ENCODE peak calls at places on chromosomes 16 and 17, in nine cellular contexts. R is stimulated activated CD8-positive, alpha-beta memory T cell treated with anti-CD3 and anti-CD28 coated beads, Interleukin-7, amount 100 ng/mL, for 1 hour; C is activated CD8-positive, alpha-beta T cell treated with anti-CD3 and anti-CD28 coated beads, Interleukin-2, amount 10 ng/mL, durations not matched to agents 7 days and 5 days; J is GF-D8; T is OCI-M1; W is C1 segment of cervical spinal cord; Y is activated T-cell treated with anti-CD3 and anti-CD28 coated beads, Interleukin-2, amount 50 U/mL, for 72 hours; Q is Calu3; P is frontal cortex. E is an unnamed sample.

GRCh38 chr17:73291260-73291801 is 20.5 kb downstream of the CDC42EP4 start:
- DNase-seq in R (no peak), C (peak; percentile 22), J (no peak), T (peak; percentile 94), W (no peak), Y (peak; percentile 12), Q (peak; percentile 86), P (no peak), E (no peak)

GRCh38 chr16:84460406-84461028 is 43.9 kb downstream of the MEAK7 start:
- DNase-seq in R (no peak), C (no peak), J (no peak), T (no peak), W (no peak), Y (no peak), Q (no peak), P (no peak), E (no peak)

GRCh38 chr16:67662653-67663010 is 1.9 kb downstream of the PARD6A start:
- DNase-seq in R (no peak), C (no peak), J (no peak), T (no peak), W (no peak), Y (no peak), Q (no peak), P (no peak), E (no peak)

GRCh38 chr17:34246872-34247271 is 8.2 kb upstream of the CCL2 start:
- DNase-seq in R (no peak), C (no peak), J (no peak), T (peak; percentile 38), W (no peak), Y (no peak), Q (no peak), P (no peak), E (no peak)

GRCh38 chr16:84585886-84586285 is 32.0 kb downstream of the COTL1 start:
- DNase-seq in R (no peak), C (no peak), J (no peak), T (no peak), W (no peak), Y (no peak), Q (no peak), P (peak; percentile 64), E (no peak)

GRCh38 chr16:88014201-88014781 is 63.1 kb downstream of the BANP start:
- DNase-seq in R (no peak), C (no peak), J (no peak), T (no peak), W (no peak), Y (no peak), Q (no peak), P (no peak), E (no peak)

GRCh38 chr16:57742543-57742942 is 7.0 kb downstream of the KATNB1 start:
- DNase-seq in R (no peak), C (no peak), J (no peak), T (no peak), W (no peak), Y (no peak), Q (no peak), P (no peak), E (no peak)

GRCh38 chr17:8324132-8324531 is 14.1 kb downstream of the ARHGEF15 start:
- DNase-seq in R (no peak), C (no peak), J (no peak), T (no peak), W (no peak), Y (no peak), Q (no peak), P (no peak), E (no peak)

GRCh38 chr17:8935194-8935593 is 30.3 kb downstream of the PIK3R5 start:
- DNase-seq in R (no peak), C (peak; percentile 69), J (peak; percentile 56), T (no peak), W (no peak), Y (peak; percentile 77), Q (no peak), P (no peak), E (no peak)

GRCh38 chr17:13244511-13244910 is 226.7 kb upstream of the ELAC2 start:
- DNase-seq in R (no peak), C (no peak), J (no peak), T (no peak), W (no peak), Y (no peak), Q (no peak), P (no peak), E (no peak)

GRCh38 chr17:10169274-10169673 is 29.1 kb downstream of the GAS7 start:
- DNase-seq in R (no peak), C (no peak), J (no peak), T (no peak), W (no peak), Y (no peak), Q (no peak), P (no peak), E (no peak)

GRCh38 chr17:36117505-36118382 is 14.1 kb downstream of the CCL4 start:
- DNase-seq in R (no peak), C (no peak), J (no peak), T (no peak), W (no peak), Y (peak; percentile 42), Q (no peak), P (no peak), E (no peak)

E was measured in D721Med.